ENCODE peak calls at places on chromosomes 3 and 15, in eight cellular contexts. A is IMR-90, U is A549, K is SK-N-SH, B is H1, H is K562, S is GM12878, R is HepG2. P is an unnamed sample.
A peak's percentile ranks its signal among the peaks of the same experiment; 100 is the strongest.

GRCh38 chr3:183554377-183554776 is 1.1 kb downstream of the KLHL6 start:
- DNase-seq in A (no peak), U (no peak), K (no peak), B (no peak), H (no peak), S (no peak), R (no peak), P (no peak)

GRCh38 chr3:58137306-58137705 is 73.5 kb downstream of the DNASE1L3 start:
- DNase-seq in A (no peak), U (no peak), K (no peak), B (no peak), H (no peak), S (no peak), R (no peak), P (no peak)

GRCh38 chr15:89329329-89330084 is 5.1 kb downstream of the POLG start:
- DNase-seq in A (no peak), U (no peak), K (no peak), B (no peak), H (no peak), S (no peak), R (no peak), P (no peak)

GRCh38 chr15:48149858-48150257 is 28.2 kb downstream of the MYEF2 start:
- DNase-seq in A (peak; percentile 83), U (no peak), K (no peak), B (no peak), H (no peak), S (no peak), R (no peak), P (no peak)

GRCh38 chr3:186374370-186374769 is 12.3 kb upstream of the DGKG start:
- DNase-seq in A (no peak), U (no peak), K (peak; percentile 37), B (no peak), H (no peak), S (no peak), R (no peak), P (no peak)

GRCh38 chr15:100248236-100248635 is 93.5 kb downstream of the ADAMTS17 start:
- DNase-seq in A (no peak), U (no peak), K (no peak), B (no peak), H (no peak), S (no peak), R (no peak), P (no peak)

GRCh38 chr3:132119531-132119930 is 84.7 kb upstream of the CPNE4 start:
- DNase-seq in A (no peak), U (no peak), K (no peak), B (no peak), H (no peak), S (no peak), R (no peak), P (no peak)

GRCh38 chr3:121855555-121855954 is 20.5 kb downstream of the EAF2 start:
- DNase-seq in A (no peak), U (peak; percentile 34), K (no peak), B (no peak), H (peak; percentile 9), S (no peak), R (peak; percentile 15), P (no peak)

GRCh38 chr15:91521996-91522395 is 331.5 kb upstream of the SLCO3A1 start:
- DNase-seq in A (peak; percentile 82), U (no peak), K (no peak), B (no peak), H (no peak), S (no peak), R (no peak), P (no peak)

GRCh38 chr3:53236112-53236841 is 19.5 kb downstream of the TKT start:
- DNase-seq in A (peak; percentile 93), U (peak; percentile 84), K (no peak), B (no peak), H (peak; percentile 76), S (no peak), R (peak; percentile 52), P (no peak)

GRCh38 chr3:182092662-182093262 is 381.0 kb downstream of the SOX2 start:
- DNase-seq in A (no peak), U (peak; percentile 94), K (no peak), B (no peak), H (no peak), S (no peak), R (no peak), P (no peak)

GRCh38 chr15:58015565-58015964 is 49.9 kb downstream of the ALDH1A2 start:
- DNase-seq in A (no peak), U (no peak), K (no peak), B (no peak), H (no peak), S (no peak), R (no peak), P (no peak)

GRCh38 chr3:10738688-10739372 is 77.2 kb upstream of the SLC6A11 start:
- DNase-seq in A (peak; percentile 58), U (peak; percentile 77), K (peak; percentile 81), B (peak; percentile 63), H (peak; percentile 75), S (no peak), R (peak; percentile 38), P (peak; percentile 90)

GRCh38 chr3:46749129-46749528 is 31.5 kb upstream of the PRSS50 start:
- DNase-seq in A (no peak), U (no peak), K (no peak), B (no peak), H (no peak), S (no peak), R (no peak), P (no peak)

GRCh38 chr3:197499427-197499826 is 56.3 kb downstream of the BDH1 start:
- DNase-seq in A (peak; percentile 80), U (peak; percentile 86), K (no peak), B (no peak), H (no peak), S (no peak), R (peak; percentile 77), P (no peak)

GRCh38 chr3:124833710-124834332 is 53.3 kb downstream of the ITGB5 start:
- DNase-seq in A (no peak), U (peak; percentile 81), K (no peak), B (no peak), H (no peak), S (no peak), R (peak; percentile 99), P (no peak)

GRCh38 chr3:168864107-168865021 is 768.6 kb upstream of the GOLIM4 start:
- DNase-seq in A (no peak), U (no peak), K (no peak), B (no peak), H (no peak), S (no peak), R (no peak), P (no peak)

GRCh38 chr15:39409876-39410505 is 170.9 kb upstream of the THBS1 start:
- DNase-seq in A (no peak), U (no peak), K (no peak), B (no peak), H (no peak), S (no peak), R (no peak), P (no peak)

GRCh38 chr3:27905625-27906024 is 183.5 kb upstream of the EOMES start:
- DNase-seq in A (no peak), U (no peak), K (no peak), B (no peak), H (no peak), S (no peak), R (no peak), P (no peak)

GRCh38 chr3:147385059-147386012 is 21.0 kb downstream of the ZIC4 start:
- DNase-seq in A (no peak), U (no peak), K (no peak), B (no peak), H (no peak), S (no peak), R (no peak), P (no peak)

GRCh38 chr3:147380996-147381376 is 25.4 kb downstream of the ZIC4 start:
- DNase-seq in A (no peak), U (no peak), K (no peak), B (no peak), H (no peak), S (no peak), R (no peak), P (no peak)

GRCh38 chr3:147384210-147385058 is 21.9 kb downstream of the ZIC4 start:
- DNase-seq in A (no peak), U (no peak), K (no peak), B (no peak), H (peak; percentile 48), S (no peak), R (no peak), P (peak; percentile 91)

GRCh38 chr3:147381610-147382009 is 24.7 kb downstream of the ZIC4 start:
- DNase-seq in A (no peak), U (no peak), K (no peak), B (no peak), H (no peak), S (no peak), R (no peak), P (no peak)

GRCh38 chr3:147383617-147384016 is 22.7 kb downstream of the ZIC4 start:
- DNase-seq in A (no peak), U (no peak), K (no peak), B (no peak), H (no peak), S (no peak), R (no peak), P (peak; percentile 53)
- TF ChIP-seq USF2 in A (no peak), U (no peak), K (no peak), B (no peak), H (no peak), S (no peak), R (no peak), P (no peak)

DNA sequence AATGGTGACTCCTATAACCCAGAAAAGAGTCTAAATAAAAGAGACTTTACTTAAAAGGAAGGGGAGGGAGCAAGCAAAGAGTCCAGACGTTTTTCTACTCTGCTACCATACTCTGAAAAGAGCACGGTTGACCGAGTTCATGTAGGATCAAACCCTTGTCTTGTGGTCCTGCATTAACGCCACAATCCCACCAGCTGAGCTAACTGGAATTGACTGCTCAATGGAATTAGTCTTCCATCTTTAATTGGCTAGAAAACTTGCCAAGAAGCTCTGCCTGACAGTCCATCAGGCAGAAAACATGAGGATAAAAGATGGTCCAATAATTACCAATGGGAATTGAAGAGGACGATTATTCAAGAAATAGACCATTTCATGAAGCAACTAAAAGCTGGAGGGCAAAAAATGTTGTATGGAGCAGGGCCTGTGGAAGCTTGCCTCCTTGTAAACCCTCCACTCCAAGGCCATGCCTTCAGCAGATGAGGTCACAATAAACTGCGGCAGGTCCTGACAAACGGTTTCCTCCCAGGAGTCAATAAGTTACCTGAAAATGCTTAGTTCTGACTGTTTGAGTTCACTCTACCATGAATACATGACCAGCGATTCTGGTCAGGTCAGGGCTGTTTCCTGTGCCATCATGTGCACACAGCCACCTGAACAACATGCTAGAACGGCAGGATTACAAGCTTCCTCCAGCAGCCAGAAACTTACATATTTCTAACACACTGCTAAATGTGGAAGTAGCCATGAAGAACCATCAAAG is 35.6 kb upstream of the ARHGEF3 start:
- DNase-seq in A (no peak), U (no peak), K (no peak), B (no peak), H (no peak), S (peak; percentile 21), R (no peak), P (no peak)
- TF ChIP-seq USF2 in A (no peak), U (no peak), K (no peak), B (no peak), H (no peak), S (no peak), R (no peak), P (no peak)

GRCh38 chr15:77803487-77803886 is 170.8 kb upstream of the LINGO1 start:
- DNase-seq in A (no peak), U (no peak), K (no peak), B (no peak), H (no peak), S (no peak), R (no peak), P (no peak)
- TF ChIP-seq USF2 in A (no peak), U (no peak), K (no peak), B (no peak), H (no peak), S (no peak), R (no peak), P (no peak)

GRCh38 chr3:188272481-188273372 is 118.8 kb downstream of the LPP start:
- DNase-seq in A (peak; percentile 94), U (peak; percentile 63), K (no peak), B (no peak), H (no peak), S (no peak), R (peak; percentile 34), P (no peak)
- TF ChIP-seq USF2 in A (peak; percentile 75), U (no peak), K (no peak), B (no peak), H (no peak), S (no peak), R (no peak), P (no peak)